ENCODE peak calls at places on chromosomes 13 and 19, in four cellular contexts. A is fibroblast of the aortic adventitia, I is nephron progenitor cell, G is neural crest cell. Y is an unnamed sample.
A peak's percentile ranks its signal among the peaks of the same experiment; 100 is the strongest.

GRCh38 chr19:10848208-10848843 is at the start of gene C19orf38:
- DNase-seq in A (no peak), G (no peak), I (no peak), Y (no peak)

GRCh38 chr19:46674416-46675178 is 13.6 kb upstream of the DACT3 start:
- DNase-seq in G (no peak), I (peak; percentile 20), A (no peak), Y (peak; percentile 27)

GRCh38 chr13:42305503-42305902 is 33.6 kb downstream of the AKAP11 start:
- DNase-seq in G (no peak), A (no peak), I (no peak), Y (no peak)

GRCh38 chr19:28710278-28710677 is 502.7 kb downstream of the UQCRFS1 start:
- DNase-seq in I (peak; percentile 21), A (peak; percentile 87), G (no peak), Y (peak; percentile 14)

GRCh38 chr13:91045351-91046034 is 302.0 kb upstream of the MIR17HG start:
- DNase-seq in A (no peak), G (no peak), I (no peak), Y (no peak)

GRCh38 chr19:17655751-17656480 is 32.2 kb downstream of the UNC13A start:
- DNase-seq in A (no peak), G (no peak), I (no peak), Y (no peak)

GRCh38 chr19:57759096-57759495 is 10.4 kb upstream of the ZNF586 start:
- DNase-seq in I (no peak), A (no peak), G (no peak), Y (no peak)

GRCh38 chr19:49342291-49342721 is 7.1 kb downstream of the CD37 start:
- DNase-seq in I (no peak), A (no peak), G (no peak), Y (no peak)

GRCh38 chr13:96025283-96025682 is 27.9 kb downstream of the UGGT2 start:
- DNase-seq in I (no peak), G (no peak), A (peak; percentile 15), Y (no peak)

GRCh38 chr13:114045113-114045735 is 71.3 kb upstream of the C13orf46 start:
- DNase-seq in A (no peak), G (no peak), I (no peak), Y (no peak)

GRCh38 chr19:4233282-4233853 is 4.0 kb downstream of the EBI3 start:
- DNase-seq in I (peak; percentile 79), G (peak; percentile 74), A (peak; percentile 33), Y (peak; percentile 69)

GRCh38 chr13:27678306-27679040 is 56.8 kb downstream of the POLR1D start:
- DNase-seq in G (no peak), A (no peak), I (no peak), Y (no peak)

DNA sequence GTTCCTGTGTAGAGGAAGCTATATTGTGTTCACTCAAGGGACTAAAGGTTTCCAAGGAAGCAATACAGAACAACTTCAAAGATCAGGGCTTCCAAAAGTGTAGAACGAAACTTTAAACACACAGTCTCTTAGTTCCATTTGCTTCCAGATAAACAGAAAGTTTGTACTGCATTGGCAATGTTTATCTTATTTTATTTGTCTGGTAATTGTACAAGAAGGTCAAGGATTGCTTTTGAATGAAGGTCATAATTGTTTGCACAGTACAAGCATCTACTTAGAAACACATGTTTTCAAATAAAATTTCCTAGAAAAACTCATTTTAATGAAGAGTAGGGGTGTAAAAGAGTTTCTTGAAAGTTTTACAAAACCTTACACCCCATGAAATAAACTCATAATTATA is 712.7 kb upstream of the SGCG start:
- DNase-seq in A (no peak), G (no peak), I (no peak), Y (no peak)
- TF ChIP-seq CTCF in A (no peak), G (no peak), I (no peak), Y (no peak)

GRCh38 chr19:35883920-35884319 is 15.5 kb downstream of the APLP1 start:
- DNase-seq in G (no peak), I (no peak), A (no peak), Y (no peak)

GRCh38 chr19:35879770-35880317 is 11.5 kb downstream of the APLP1 start:
- DNase-seq in A (peak; percentile 83), I (peak; percentile 100), G (peak; percentile 95), Y (peak; percentile 94)

GRCh38 chr19:35879068-35879467 is 10.7 kb downstream of the APLP1 start:
- DNase-seq in A (no peak), G (no peak), I (no peak), Y (no peak)

GRCh38 chr19:35885225-35885624 is 15.1 kb downstream of the NFKBID start:
- DNase-seq in G (no peak), A (no peak), I (no peak), Y (no peak)

GRCh38 chr19:35882074-35882832 is 13.9 kb downstream of the APLP1 start:
- DNase-seq in A (peak; percentile 89), I (no peak), G (no peak), Y (peak; percentile 61)
- TF ChIP-seq CTCF in A (peak; percentile 54), I (peak; percentile 38), G (peak; percentile 64), Y (peak; percentile 38)

GRCh38 chr13:24360106-24360505 is 50.7 kb downstream of the C1QTNF9 start:
- DNase-seq in A (no peak), I (no peak), G (no peak), Y (no peak)
- TF ChIP-seq CTCF in A (no peak), I (no peak), G (no peak), Y (no peak)

GRCh38 chr13:110644892-110645521 is 29.7 kb downstream of the NAXD start:
- DNase-seq in G (peak; percentile 49), A (peak; percentile 54), I (peak; percentile 71), Y (no peak)
- TF ChIP-seq CTCF in G (peak; percentile 52), A (peak; percentile 26), I (peak; percentile 37), Y (no peak)

DNA sequence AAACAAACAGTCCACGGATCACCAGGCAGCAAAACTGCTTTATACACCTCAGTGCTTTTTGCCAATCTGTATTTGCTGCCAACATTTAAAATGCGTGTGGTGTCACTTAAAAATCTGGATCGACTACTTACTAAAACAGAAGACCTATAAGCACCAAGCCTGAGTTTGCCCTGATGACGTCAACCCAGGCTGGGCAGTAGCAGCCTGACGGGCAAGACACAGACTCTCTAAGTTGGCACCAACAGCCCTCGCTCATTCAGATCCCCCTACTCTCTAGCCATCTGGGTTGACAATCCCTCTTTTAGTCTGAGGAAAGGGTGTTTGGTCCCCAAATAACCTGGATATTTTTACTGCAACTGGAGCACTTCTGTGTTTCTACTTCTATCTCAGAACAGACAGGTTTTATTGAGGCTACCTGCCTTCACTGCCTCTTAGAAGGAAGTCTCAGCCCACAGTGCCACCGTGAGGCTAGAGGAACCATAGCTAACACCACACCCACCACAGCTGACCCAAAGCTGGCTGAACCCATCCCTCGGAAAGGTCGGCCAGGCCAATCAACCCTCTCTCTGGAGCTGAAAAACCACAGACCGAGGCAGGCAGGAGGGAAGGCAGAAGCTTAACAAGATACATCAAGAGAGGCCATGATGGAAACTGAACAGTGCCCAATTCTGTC is 6.9 kb downstream of the SUGP2 start:
- DNase-seq in A (peak; percentile 22), I (no peak), G (no peak), Y (no peak)
- TF ChIP-seq CTCF in A (peak; percentile 33), I (no peak), G (no peak), Y (no peak)

GRCh38 chr13:44989941-44990340 is 603 bp downstream of the GPALPP1 start:
- DNase-seq in A (no peak), I (no peak), G (no peak), Y (no peak)

DNA sequence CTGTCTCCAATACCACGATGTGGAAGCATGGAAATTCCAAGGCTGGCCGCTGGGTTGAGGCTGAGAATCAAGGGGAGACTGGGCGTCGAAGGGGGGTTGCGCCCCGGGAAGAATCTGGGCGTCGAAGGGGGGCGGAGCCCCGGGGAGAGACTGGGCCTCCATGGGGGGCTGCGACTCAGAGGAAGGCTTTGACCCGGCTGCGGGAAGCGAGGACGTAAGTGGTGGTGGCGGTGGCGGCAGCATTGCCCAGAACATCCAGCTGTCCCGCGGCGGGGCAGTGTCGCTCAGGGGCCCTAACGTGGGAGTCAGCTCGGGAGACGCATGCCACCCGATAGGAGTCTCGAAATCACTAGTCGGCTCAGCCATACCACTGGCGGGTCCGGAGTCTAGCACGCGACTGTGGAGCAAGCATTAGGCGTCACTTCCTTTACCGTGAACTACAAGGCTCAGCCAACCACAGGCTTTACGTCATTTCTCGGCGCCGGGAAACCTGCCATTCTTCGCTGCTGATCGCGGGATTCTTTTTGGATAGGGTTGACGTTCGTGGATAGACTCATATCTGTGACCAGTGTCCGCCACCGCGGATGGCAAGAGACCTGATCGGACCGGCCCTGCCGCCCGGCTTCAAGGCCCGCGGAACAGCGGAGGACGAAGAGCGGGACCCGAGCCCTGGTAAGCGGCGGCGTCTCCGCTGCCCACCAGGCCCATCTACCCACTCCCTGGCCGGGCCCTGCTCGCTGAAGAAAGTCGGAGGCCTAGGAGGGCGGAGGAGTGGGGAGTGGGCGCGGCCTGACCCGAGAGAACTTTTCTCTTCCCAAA is at the start of the genes GPALPP1 and NUFIP1:
- DNase-seq in A (peak; percentile 95), I (peak; percentile 89), G (peak; percentile 89), Y (peak; percentile 83)
- TF ChIP-seq CTCF in A (peak; percentile 8), I (no peak), G (peak; percentile 20), Y (no peak)

GRCh38 chr19:41934849-41935374 is 6.7 kb upstream of the ERFL start:
- DNase-seq in A (peak; percentile 53), I (peak; percentile 92), G (peak; percentile 93), Y (peak; percentile 88)
- TF ChIP-seq CTCF in A (peak; percentile 97), I (peak; percentile 81), G (peak; percentile 86), Y (peak; percentile 86)

GRCh38 chr19:41430907-41431306 is 3.7 kb upstream of the B3GNT8 start:
- DNase-seq in A (no peak), G (no peak), I (no peak), Y (no peak)

GRCh38 chr19:41428481-41428859 is 1.3 kb upstream of the B3GNT8 start:
- DNase-seq in I (no peak), A (no peak), G (no peak), Y (no peak)

GRCh38 chr19:41433171-41433570 is 6.0 kb upstream of the B3GNT8 start:
- DNase-seq in I (no peak), A (no peak), G (no peak), Y (no peak)

GRCh38 chr19:41434450-41434849 is 5.3 kb downstream of the DMAC2 start:
- DNase-seq in I (no peak), G (no peak), A (no peak), Y (no peak)

GRCh38 chr19:41431426-41432386 is 4.5 kb upstream of the B3GNT8 start:
- DNase-seq in I (no peak), G (no peak), A (peak; percentile 35), Y (no peak)
- TF ChIP-seq CTCF in I (no peak), G (no peak), A (peak; percentile 37), Y (peak; percentile 40)

DNA sequence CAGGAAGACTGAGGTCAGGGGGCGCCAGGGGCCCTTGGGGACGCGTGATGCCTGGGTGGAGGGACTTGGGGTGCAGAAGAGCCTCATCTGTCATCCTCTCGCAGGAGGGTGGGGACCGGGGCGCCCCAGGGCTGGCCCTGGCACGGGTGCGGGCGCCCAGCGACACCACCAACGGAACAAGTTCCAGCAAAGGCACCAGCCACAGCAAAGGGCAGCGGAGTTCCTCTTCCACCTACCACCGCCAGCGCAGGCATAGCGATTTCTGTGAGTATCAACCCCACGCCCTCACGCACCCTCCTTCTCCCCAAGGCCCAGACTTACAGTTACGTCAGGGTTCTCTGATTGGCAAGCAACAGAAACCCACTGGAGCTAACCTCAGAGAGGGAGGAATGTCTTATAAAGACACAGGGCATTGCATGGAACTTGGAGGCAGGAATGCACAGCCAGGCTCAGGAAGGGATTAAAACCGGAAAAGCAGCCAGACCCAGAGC is 29.4 kb downstream of the MARK4 start:
- DNase-seq in G (no peak), I (no peak), A (no peak), Y (no peak)
- TF ChIP-seq CTCF in G (no peak), I (no peak), A (no peak), Y (no peak)